ENCODE peak calls at places on chromosomes 4 and X, in seven cellular contexts. B, T, S, M, V, G and P are unnamed samples.

GRCh38 chr4:88522702-88523324 is 763 bp downstream of the PYURF start:
- DNase-seq in V (no peak), T (peak), B (peak), M (peak), G (no peak), S (peak), P (peak)

GRCh38 chr4:36785965-36786364 is 458.6 kb upstream of the NWD2 start:
- DNase-seq in V (no peak), S (no peak), B (no peak), G (no peak), M (no peak), T (no peak), P (no peak)

GRCh38 chrX:16843208-16843909 is 26.8 kb downstream of the RBBP7 start:
- DNase-seq in M (no peak), B (no peak), G (no peak), V (no peak), T (no peak), S (no peak), P (no peak)

GRCh38 chr4:85970535-85970934 is 389.3 kb downstream of the MAPK10 start:
- DNase-seq in B (no peak), S (no peak), V (no peak), M (no peak), G (no peak), T (no peak), P (peak)

GRCh38 chrX:24339911-24340310 is 20.5 kb upstream of the SUPT20HL1 start:
- DNase-seq in G (no peak), B (no peak), T (no peak), S (no peak), V (no peak), M (no peak), P (no peak)

GRCh38 chr4:26557164-26557563 is 26.7 kb upstream of the TBC1D19 start:
- DNase-seq in M (no peak), T (peak), B (no peak), G (no peak), V (no peak), S (no peak), P (no peak)

GRCh38 chr4:123127218-123127617 is 204.8 kb upstream of the NUDT6 start:
- DNase-seq in M (no peak), S (no peak), G (no peak), T (peak), V (no peak), B (peak), P (no peak)

GRCh38 chr4:123444298-123444731 is 47.7 kb downstream of the SPRY1 start:
- DNase-seq in S (no peak), M (peak), V (peak), T (peak), G (peak), B (peak), P (peak)

GRCh38 chrX:36897690-36898089 is 110.5 kb upstream of the FAM47C start:
- DNase-seq in M (no peak), G (no peak), T (no peak), V (no peak), B (no peak), S (no peak), P (no peak)

GRCh38 chrX:56800801-56801200 is 71.8 kb downstream of the NBDY start:
- DNase-seq in T (no peak), G (peak), S (no peak), M (no peak), B (no peak), V (no peak), P (peak)

GRCh38 chr4:91837608-91838029 is 466.1 kb upstream of the GRID2 start:
- DNase-seq in S (peak), G (no peak), T (no peak), M (no peak), V (no peak), B (peak), P (no peak)

GRCh38 chrX:1481636-1482529 is 29.2 kb upstream of the ASMTL start:
- DNase-seq in B (peak), S (peak), M (no peak), V (no peak), G (peak), T (peak), P (peak)

DNA sequence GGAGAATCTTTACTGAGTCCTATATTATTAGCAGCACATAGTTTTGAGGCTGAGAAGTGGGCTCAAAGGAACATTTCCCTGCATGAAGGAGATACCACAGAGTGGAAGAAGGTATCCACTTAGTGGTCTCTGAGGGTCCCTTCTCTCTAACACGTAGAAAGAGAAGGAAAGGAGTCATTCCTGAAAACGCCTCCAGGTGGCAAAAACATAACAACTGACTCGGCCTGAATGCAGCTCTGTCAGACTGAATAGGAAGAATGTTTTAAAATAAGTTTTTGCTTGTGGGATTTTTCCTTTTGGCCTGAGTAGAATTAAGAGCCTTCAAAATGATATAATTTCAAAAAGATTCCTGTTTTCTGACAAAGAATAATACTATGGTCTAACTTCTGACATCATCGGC is 23.3 kb downstream of the RPGR start:
- DNase-seq in M (no peak), V (no peak), T (peak), B (peak), S (no peak), G (no peak), P (peak)
- H3K18ac ChIP-seq in M (no peak), V (no peak), T (no peak), B (no peak), S (no peak), G (no peak), P (no peak)

DNA sequence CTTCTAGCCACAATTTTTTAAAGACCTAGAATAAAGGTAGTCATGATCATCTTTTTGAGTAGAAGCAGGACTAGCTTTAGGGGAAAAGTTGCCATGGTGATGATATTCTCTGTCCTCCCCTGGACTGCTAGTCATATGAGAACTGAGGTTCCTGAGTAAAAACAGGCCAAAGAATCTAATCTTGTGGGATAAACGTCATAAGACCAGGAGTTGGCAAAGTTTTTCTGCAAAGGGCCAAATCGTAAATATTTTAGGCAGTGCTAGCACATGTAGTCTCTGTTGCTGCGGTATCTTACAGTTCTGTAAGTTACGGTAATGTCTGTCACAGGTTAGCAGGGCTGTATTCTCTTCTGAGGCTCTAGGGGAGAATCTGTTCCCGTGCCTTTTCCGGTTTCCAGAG is 3.4 kb downstream of the PRPS2 start:
- DNase-seq in V (no peak), S (no peak), T (no peak), B (no peak), M (no peak), G (no peak), P (no peak)
- H3K18ac ChIP-seq in V (no peak), S (no peak), T (no peak), B (no peak), M (no peak), G (no peak), P (no peak)

GRCh38 chr4:152431287-152431686 is 104.6 kb downstream of the FBXW7 start:
- DNase-seq in B (no peak), S (no peak), T (peak), V (no peak), M (no peak), G (no peak), P (no peak)

GRCh38 chr4:152424980-152425379 is 110.9 kb downstream of the FBXW7 start:
- DNase-seq in T (no peak), M (no peak), S (no peak), G (no peak), B (no peak), V (no peak), P (no peak)

GRCh38 chr4:152430507-152430906 is 105.4 kb downstream of the FBXW7 start:
- DNase-seq in V (no peak), T (no peak), M (no peak), B (no peak), S (no peak), G (no peak), P (no peak)

GRCh38 chr4:152431784-152432183 is 104.1 kb downstream of the FBXW7 start:
- DNase-seq in M (no peak), V (no peak), S (no peak), B (no peak), T (no peak), G (no peak), P (no peak)

DNA sequence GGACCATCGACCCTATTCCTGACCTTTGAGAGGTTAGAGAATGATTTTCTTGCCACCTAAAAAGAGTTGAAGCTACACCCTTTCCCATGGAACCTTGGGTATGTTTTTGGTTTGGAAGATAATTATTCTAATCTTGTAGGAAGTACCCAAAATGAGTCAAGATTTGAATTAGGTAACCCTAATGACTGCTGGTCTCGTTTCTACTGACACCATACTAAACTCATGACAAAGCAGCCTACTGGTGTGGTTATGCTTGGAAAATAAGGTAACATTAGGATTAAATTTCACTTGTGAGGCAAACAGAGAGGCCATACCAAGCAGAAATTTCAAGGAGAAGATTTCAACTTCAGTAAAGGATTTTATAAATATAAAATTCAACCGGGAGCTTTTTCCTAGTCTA is 107.9 kb downstream of the FBXW7 start:
- DNase-seq in M (no peak), G (no peak), V (no peak), B (no peak), S (no peak), T (no peak), P (no peak)
- H3K18ac ChIP-seq in M (no peak), G (no peak), V (no peak), B (no peak), S (no peak), T (no peak), P (no peak)

GRCh38 chr4:24330198-24330972 is 254.0 kb downstream of the DHX15 start:
- DNase-seq in S (no peak), T (no peak), G (no peak), M (no peak), V (no peak), B (no peak), P (peak)
- H3K18ac ChIP-seq in S (no peak), T (no peak), G (no peak), M (peak), V (no peak), B (no peak), P (no peak)

GRCh38 chr4:146245246-146245645 is 30.9 kb downstream of the REELD1 start:
- DNase-seq in T (peak), S (no peak), M (no peak), B (no peak), G (no peak), V (no peak), P (no peak)
- H3K18ac ChIP-seq in T (no peak), S (no peak), M (peak), B (no peak), G (no peak), V (no peak), P (no peak)

GRCh38 chr4:143883529-143883928 is 21.8 kb downstream of the GYPE start:
- DNase-seq in G (no peak), M (no peak), B (no peak), V (no peak), T (no peak), S (no peak), P (no peak)

GRCh38 chr4:143882892-143883291 is 22.5 kb downstream of the GYPE start:
- DNase-seq in S (no peak), B (no peak), T (no peak), M (no peak), G (no peak), V (no peak), P (no peak)
- H3K18ac ChIP-seq in S (no peak), B (no peak), T (no peak), M (no peak), G (no peak), V (no peak), P (no peak)

DNA sequence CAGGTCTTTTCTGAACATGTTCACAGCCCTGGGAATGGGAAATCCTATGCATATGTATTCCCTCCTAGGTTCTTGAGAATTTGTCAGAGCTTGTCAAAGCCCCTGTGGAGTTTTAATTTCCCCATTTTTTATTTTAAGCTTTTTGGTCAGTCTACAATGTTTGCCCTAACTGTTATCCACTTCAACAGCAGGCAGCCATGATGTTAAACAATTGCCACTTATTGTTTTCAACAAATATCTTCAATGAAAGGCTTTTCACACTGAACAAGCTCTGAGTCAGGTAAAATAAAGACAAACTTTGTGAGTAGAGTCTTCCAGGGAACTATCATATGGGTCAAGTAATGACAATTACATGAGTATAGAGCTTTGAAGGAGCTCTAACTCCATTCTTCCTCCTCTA is 25.0 kb upstream of the ATP1B4 start:
- DNase-seq in T (no peak), G (no peak), S (no peak), V (no peak), B (no peak), M (no peak), P (no peak)
- H3K18ac ChIP-seq in T (no peak), G (no peak), S (no peak), V (no peak), B (no peak), M (no peak), P (no peak)

DNA sequence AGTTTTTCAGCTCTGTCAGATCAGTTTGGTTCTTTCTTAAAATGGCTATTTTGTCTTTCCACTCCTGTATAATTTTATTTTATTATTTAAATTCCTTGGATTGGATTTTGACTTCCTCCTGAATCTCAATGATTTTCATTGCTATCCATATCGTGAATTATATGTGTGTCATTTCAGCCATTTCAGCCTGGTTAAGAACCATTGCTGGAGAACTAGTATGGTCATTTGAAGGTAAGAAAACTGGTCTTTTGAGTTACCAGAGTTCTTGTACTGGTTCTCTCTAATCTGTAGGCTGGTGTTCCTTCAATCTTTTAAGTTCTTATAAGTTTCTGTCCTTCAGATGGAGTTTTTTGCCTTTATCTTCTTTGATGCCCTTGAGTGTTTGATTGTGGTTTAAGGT is 815.5 kb downstream of the KLHL13 start:
- DNase-seq in B (no peak), V (no peak), T (no peak), M (no peak), G (no peak), S (no peak), P (no peak)
- H3K18ac ChIP-seq in B (no peak), V (no peak), T (no peak), M (no peak), G (no peak), S (no peak), P (no peak)